ENCODE peak calls at places on chromosomes 6 and 20, in seven cellular contexts. One of them, this sample, is unnamed.
A peak's percentile ranks its signal among the peaks of the same experiment; 100 is the strongest.

GRCh38 chr20:41004561-41005360 is 23.9 kb upstream of the TOP1 start:
- DNase-seq in stimulated activated CD4-positive, alpha-beta T cell treated with anti-CD3 and anti-CD28 coated beads, Interleukin-1b, Interleukin-23, amount 100 ng/mL, for 24 hours: no peak
- DNase-seq in right lobe of liver: no peak
- DNase-seq in iris pigment epithelial cell: peak; percentile 50
- DNase-seq in germinal center: no peak
- DNase-seq in T-helper 1 cell: no peak
- DNase-seq in NCI-H1105 treated with DMSO at 0.1 percent for 48 hours: no peak
- DNase-seq in this sample: no peak

GRCh38 chr20:5665417-5665816 is 84.8 kb upstream of the SHLD1 start:
- DNase-seq in NCI-H1105 treated with DMSO at 0.1 percent for 48 hours: no peak
- DNase-seq in right lobe of liver: no peak
- DNase-seq in T-helper 1 cell: no peak
- DNase-seq in stimulated activated CD4-positive, alpha-beta T cell treated with anti-CD3 and anti-CD28 coated beads, Interleukin-1b, Interleukin-23, amount 100 ng/mL, for 24 hours: no peak
- DNase-seq in germinal center: peak; percentile 54
- DNase-seq in iris pigment epithelial cell: no peak
- DNase-seq in this sample: no peak

GRCh38 chr6:111677186-111677990 is 71.7 kb upstream of the TRAF3IP2 start:
- DNase-seq in stimulated activated CD4-positive, alpha-beta T cell treated with anti-CD3 and anti-CD28 coated beads, Interleukin-1b, Interleukin-23, amount 100 ng/mL, for 24 hours: no peak
- DNase-seq in germinal center: no peak
- DNase-seq in T-helper 1 cell: no peak
- DNase-seq in iris pigment epithelial cell: no peak
- DNase-seq in NCI-H1105 treated with DMSO at 0.1 percent for 48 hours: no peak
- DNase-seq in right lobe of liver: no peak
- DNase-seq in this sample: no peak

GRCh38 chr20:21303872-21304586 is 898 bp downstream of the XRN2 start:
- DNase-seq in iris pigment epithelial cell: no peak
- DNase-seq in germinal center: no peak
- DNase-seq in stimulated activated CD4-positive, alpha-beta T cell treated with anti-CD3 and anti-CD28 coated beads, Interleukin-1b, Interleukin-23, amount 100 ng/mL, for 24 hours: no peak
- DNase-seq in right lobe of liver: no peak
- DNase-seq in T-helper 1 cell: no peak
- DNase-seq in NCI-H1105 treated with DMSO at 0.1 percent for 48 hours: no peak
- DNase-seq in this sample: no peak

GRCh38 chr20:50982372-50982771 is 23.8 kb downstream of the MOCS3 start:
- DNase-seq in NCI-H1105 treated with DMSO at 0.1 percent for 48 hours: peak; percentile 29
- DNase-seq in T-helper 1 cell: no peak
- DNase-seq in right lobe of liver: no peak
- DNase-seq in germinal center: no peak
- DNase-seq in stimulated activated CD4-positive, alpha-beta T cell treated with anti-CD3 and anti-CD28 coated beads, Interleukin-1b, Interleukin-23, amount 100 ng/mL, for 24 hours: no peak
- DNase-seq in iris pigment epithelial cell: peak; percentile 81
- DNase-seq in this sample: no peak

GRCh38 chr20:48668451-48668946 is 159.3 kb downstream of the PREX1 start:
- DNase-seq in NCI-H1105 treated with DMSO at 0.1 percent for 48 hours: no peak
- DNase-seq in germinal center: no peak
- DNase-seq in T-helper 1 cell: no peak
- DNase-seq in stimulated activated CD4-positive, alpha-beta T cell treated with anti-CD3 and anti-CD28 coated beads, Interleukin-1b, Interleukin-23, amount 100 ng/mL, for 24 hours: no peak
- DNase-seq in iris pigment epithelial cell: no peak
- DNase-seq in right lobe of liver: no peak
- DNase-seq in this sample: no peak

GRCh38 chr6:1043458-1043836 is 268.5 kb upstream of the FOXQ1 start:
- DNase-seq in germinal center: no peak
- DNase-seq in stimulated activated CD4-positive, alpha-beta T cell treated with anti-CD3 and anti-CD28 coated beads, Interleukin-1b, Interleukin-23, amount 100 ng/mL, for 24 hours: no peak
- DNase-seq in NCI-H1105 treated with DMSO at 0.1 percent for 48 hours: no peak
- DNase-seq in T-helper 1 cell: no peak
- DNase-seq in iris pigment epithelial cell: no peak
- DNase-seq in right lobe of liver: no peak
- DNase-seq in this sample: no peak

GRCh38 chr6:156279306-156279969 is 497.7 kb upstream of the ARID1B start:
- DNase-seq in NCI-H1105 treated with DMSO at 0.1 percent for 48 hours: no peak
- DNase-seq in germinal center: peak; percentile 25
- DNase-seq in right lobe of liver: no peak
- DNase-seq in stimulated activated CD4-positive, alpha-beta T cell treated with anti-CD3 and anti-CD28 coated beads, Interleukin-1b, Interleukin-23, amount 100 ng/mL, for 24 hours: no peak
- DNase-seq in T-helper 1 cell: no peak
- DNase-seq in iris pigment epithelial cell: no peak
- DNase-seq in this sample: no peak

GRCh38 chr6:89035252-89036106 is 45.1 kb upstream of the PNRC1 start:
- DNase-seq in iris pigment epithelial cell: peak; percentile 97
- DNase-seq in right lobe of liver: peak; percentile 83
- DNase-seq in NCI-H1105 treated with DMSO at 0.1 percent for 48 hours: peak; percentile 27
- DNase-seq in germinal center: no peak
- DNase-seq in stimulated activated CD4-positive, alpha-beta T cell treated with anti-CD3 and anti-CD28 coated beads, Interleukin-1b, Interleukin-23, amount 100 ng/mL, for 24 hours: no peak
- DNase-seq in T-helper 1 cell: no peak
- DNase-seq in this sample: no peak

GRCh38 chr6:119234457-119234856 is 115.1 kb downstream of the MAN1A1 start:
- DNase-seq in germinal center: no peak
- DNase-seq in right lobe of liver: no peak
- DNase-seq in stimulated activated CD4-positive, alpha-beta T cell treated with anti-CD3 and anti-CD28 coated beads, Interleukin-1b, Interleukin-23, amount 100 ng/mL, for 24 hours: no peak
- DNase-seq in T-helper 1 cell: no peak
- DNase-seq in NCI-H1105 treated with DMSO at 0.1 percent for 48 hours: no peak
- DNase-seq in iris pigment epithelial cell: no peak
- DNase-seq in this sample: no peak